ENCODE peak calls at places on chromosomes 2 and 18, in ten cellular contexts. One of them, this sample, is unnamed.

GRCh38 chr2:46776687-46777327 is 138.8 kb downstream of the MCFD2 start:
- DNase-seq in colonic mucosa: peak
- DNase-seq in iris pigment epithelial cell: peak
- DNase-seq in activated naive CD8-positive, alpha-beta T cell treated with anti-CD3 and anti-CD28 coated beads, Interleukin-2, amount 10 ng/mL, durations not matched to agents 7 days and 5 days: peak
- DNase-seq in SK-MEL-5: peak
- DNase-seq in foreskin fibroblast: peak
- DNase-seq in posterior cingulate gyrus: no peak
- DNase-seq in activated T-cell treated with anti-CD3 and anti-CD28 coated beads for 4 hours: peak
- DNase-seq in NCI-H1417: peak
- DNase-seq in brain microvascular endothelial cell: peak
- DNase-seq in this sample: peak

GRCh38 chr2:64770781-64771334 is 117.1 kb upstream of the SERTAD2 start:
- DNase-seq in iris pigment epithelial cell: peak
- DNase-seq in NCI-H1417: no peak
- DNase-seq in SK-MEL-5: no peak
- DNase-seq in colonic mucosa: peak
- DNase-seq in activated naive CD8-positive, alpha-beta T cell treated with anti-CD3 and anti-CD28 coated beads, Interleukin-2, amount 10 ng/mL, durations not matched to agents 7 days and 5 days: no peak
- DNase-seq in activated T-cell treated with anti-CD3 and anti-CD28 coated beads for 4 hours: no peak
- DNase-seq in brain microvascular endothelial cell: peak
- DNase-seq in foreskin fibroblast: peak
- DNase-seq in posterior cingulate gyrus: peak
- DNase-seq in this sample: peak

GRCh38 chr18:48330016-48330991 is 78.9 kb downstream of the ZBTB7C start:
- DNase-seq in activated naive CD8-positive, alpha-beta T cell treated with anti-CD3 and anti-CD28 coated beads, Interleukin-2, amount 10 ng/mL, durations not matched to agents 7 days and 5 days: no peak
- DNase-seq in NCI-H1417: no peak
- DNase-seq in posterior cingulate gyrus: no peak
- DNase-seq in colonic mucosa: no peak
- DNase-seq in foreskin fibroblast: peak
- DNase-seq in iris pigment epithelial cell: peak
- DNase-seq in SK-MEL-5: no peak
- DNase-seq in activated T-cell treated with anti-CD3 and anti-CD28 coated beads for 4 hours: no peak
- DNase-seq in brain microvascular endothelial cell: peak
- DNase-seq in this sample: peak

GRCh38 chr2:120275617-120276400 is 23.2 kb downstream of the RALB start:
- DNase-seq in brain microvascular endothelial cell: no peak
- DNase-seq in foreskin fibroblast: no peak
- DNase-seq in SK-MEL-5: no peak
- DNase-seq in colonic mucosa: no peak
- DNase-seq in NCI-H1417: no peak
- DNase-seq in posterior cingulate gyrus: no peak
- DNase-seq in activated T-cell treated with anti-CD3 and anti-CD28 coated beads for 4 hours: no peak
- DNase-seq in activated naive CD8-positive, alpha-beta T cell treated with anti-CD3 and anti-CD28 coated beads, Interleukin-2, amount 10 ng/mL, durations not matched to agents 7 days and 5 days: no peak
- DNase-seq in iris pigment epithelial cell: no peak
- DNase-seq in this sample: no peak

GRCh38 chr2:45892757-45893156 is 241.3 kb downstream of the PRKCE start:
- DNase-seq in posterior cingulate gyrus: no peak
- DNase-seq in iris pigment epithelial cell: peak
- DNase-seq in foreskin fibroblast: no peak
- DNase-seq in activated naive CD8-positive, alpha-beta T cell treated with anti-CD3 and anti-CD28 coated beads, Interleukin-2, amount 10 ng/mL, durations not matched to agents 7 days and 5 days: no peak
- DNase-seq in SK-MEL-5: no peak
- DNase-seq in colonic mucosa: no peak
- DNase-seq in NCI-H1417: peak
- DNase-seq in activated T-cell treated with anti-CD3 and anti-CD28 coated beads for 4 hours: no peak
- DNase-seq in brain microvascular endothelial cell: no peak
- DNase-seq in this sample: peak

GRCh38 chr2:86679036-86679435 is 41.1 kb upstream of the RMND5A start:
- DNase-seq in brain microvascular endothelial cell: no peak
- DNase-seq in posterior cingulate gyrus: no peak
- DNase-seq in activated T-cell treated with anti-CD3 and anti-CD28 coated beads for 4 hours: no peak
- DNase-seq in iris pigment epithelial cell: no peak
- DNase-seq in activated naive CD8-positive, alpha-beta T cell treated with anti-CD3 and anti-CD28 coated beads, Interleukin-2, amount 10 ng/mL, durations not matched to agents 7 days and 5 days: no peak
- DNase-seq in foreskin fibroblast: no peak
- DNase-seq in colonic mucosa: no peak
- DNase-seq in NCI-H1417: no peak
- DNase-seq in SK-MEL-5: no peak
- DNase-seq in this sample: no peak

GRCh38 chr18:74819433-74820059 is 221.9 kb downstream of the ZNF407 start:
- DNase-seq in NCI-H1417: no peak
- DNase-seq in SK-MEL-5: peak
- DNase-seq in posterior cingulate gyrus: no peak
- DNase-seq in activated T-cell treated with anti-CD3 and anti-CD28 coated beads for 4 hours: no peak
- DNase-seq in brain microvascular endothelial cell: no peak
- DNase-seq in colonic mucosa: no peak
- DNase-seq in activated naive CD8-positive, alpha-beta T cell treated with anti-CD3 and anti-CD28 coated beads, Interleukin-2, amount 10 ng/mL, durations not matched to agents 7 days and 5 days: no peak
- DNase-seq in foreskin fibroblast: no peak
- DNase-seq in iris pigment epithelial cell: no peak
- DNase-seq in this sample: no peak

GRCh38 chr2:239940861-239941570 is 84.1 kb downstream of the NDUFA10 start:
- DNase-seq in iris pigment epithelial cell: no peak
- DNase-seq in posterior cingulate gyrus: peak
- DNase-seq in colonic mucosa: no peak
- DNase-seq in activated T-cell treated with anti-CD3 and anti-CD28 coated beads for 4 hours: no peak
- DNase-seq in NCI-H1417: no peak
- DNase-seq in SK-MEL-5: no peak
- DNase-seq in foreskin fibroblast: no peak
- DNase-seq in brain microvascular endothelial cell: no peak
- DNase-seq in activated naive CD8-positive, alpha-beta T cell treated with anti-CD3 and anti-CD28 coated beads, Interleukin-2, amount 10 ng/mL, durations not matched to agents 7 days and 5 days: peak
- DNase-seq in this sample: no peak

GRCh38 chr2:23287250-23287704 is 97.7 kb upstream of the KLHL29 start:
- DNase-seq in colonic mucosa: no peak
- DNase-seq in foreskin fibroblast: no peak
- DNase-seq in NCI-H1417: no peak
- DNase-seq in activated naive CD8-positive, alpha-beta T cell treated with anti-CD3 and anti-CD28 coated beads, Interleukin-2, amount 10 ng/mL, durations not matched to agents 7 days and 5 days: no peak
- DNase-seq in posterior cingulate gyrus: no peak
- DNase-seq in iris pigment epithelial cell: peak
- DNase-seq in SK-MEL-5: no peak
- DNase-seq in activated T-cell treated with anti-CD3 and anti-CD28 coated beads for 4 hours: no peak
- DNase-seq in brain microvascular endothelial cell: peak
- DNase-seq in this sample: peak

GRCh38 chr18:35139517-35139916 is 98.3 kb downstream of the MAPRE2 start:
- DNase-seq in brain microvascular endothelial cell: no peak
- DNase-seq in colonic mucosa: no peak
- DNase-seq in posterior cingulate gyrus: no peak
- DNase-seq in SK-MEL-5: no peak
- DNase-seq in NCI-H1417: no peak
- DNase-seq in iris pigment epithelial cell: no peak
- DNase-seq in activated T-cell treated with anti-CD3 and anti-CD28 coated beads for 4 hours: no peak
- DNase-seq in foreskin fibroblast: no peak
- DNase-seq in activated naive CD8-positive, alpha-beta T cell treated with anti-CD3 and anti-CD28 coated beads, Interleukin-2, amount 10 ng/mL, durations not matched to agents 7 days and 5 days: no peak
- DNase-seq in this sample: no peak

GRCh38 chr18:46067431-46068007 is 4.5 kb downstream of the PSTPIP2 start:
- DNase-seq in colonic mucosa: no peak
- DNase-seq in posterior cingulate gyrus: no peak
- DNase-seq in SK-MEL-5: no peak
- DNase-seq in foreskin fibroblast: no peak
- DNase-seq in activated naive CD8-positive, alpha-beta T cell treated with anti-CD3 and anti-CD28 coated beads, Interleukin-2, amount 10 ng/mL, durations not matched to agents 7 days and 5 days: no peak
- DNase-seq in brain microvascular endothelial cell: no peak
- DNase-seq in activated T-cell treated with anti-CD3 and anti-CD28 coated beads for 4 hours: no peak
- DNase-seq in NCI-H1417: no peak
- DNase-seq in iris pigment epithelial cell: peak
- DNase-seq in this sample: peak

GRCh38 chr2:107235491-107236254 is 349.7 kb upstream of the ST6GAL2 start:
- DNase-seq in NCI-H1417: no peak
- DNase-seq in brain microvascular endothelial cell: no peak
- DNase-seq in foreskin fibroblast: no peak
- DNase-seq in colonic mucosa: no peak
- DNase-seq in iris pigment epithelial cell: no peak
- DNase-seq in SK-MEL-5: no peak
- DNase-seq in activated T-cell treated with anti-CD3 and anti-CD28 coated beads for 4 hours: no peak
- DNase-seq in posterior cingulate gyrus: no peak
- DNase-seq in activated naive CD8-positive, alpha-beta T cell treated with anti-CD3 and anti-CD28 coated beads, Interleukin-2, amount 10 ng/mL, durations not matched to agents 7 days and 5 days: no peak
- DNase-seq in this sample: no peak

GRCh38 chr18:55003695-55004094 is 44.4 kb upstream of the CCDC68 start:
- DNase-seq in foreskin fibroblast: peak
- DNase-seq in SK-MEL-5: no peak
- DNase-seq in brain microvascular endothelial cell: no peak
- DNase-seq in posterior cingulate gyrus: no peak
- DNase-seq in iris pigment epithelial cell: no peak
- DNase-seq in NCI-H1417: no peak
- DNase-seq in colonic mucosa: no peak
- DNase-seq in activated T-cell treated with anti-CD3 and anti-CD28 coated beads for 4 hours: no peak
- DNase-seq in activated naive CD8-positive, alpha-beta T cell treated with anti-CD3 and anti-CD28 coated beads, Interleukin-2, amount 10 ng/mL, durations not matched to agents 7 days and 5 days: no peak
- DNase-seq in this sample: no peak

GRCh38 chr2:37324536-37324785 is 172 bp downstream of the PRKD3 start:
- DNase-seq in iris pigment epithelial cell: peak
- DNase-seq in NCI-H1417: no peak
- DNase-seq in activated naive CD8-positive, alpha-beta T cell treated with anti-CD3 and anti-CD28 coated beads, Interleukin-2, amount 10 ng/mL, durations not matched to agents 7 days and 5 days: no peak
- DNase-seq in SK-MEL-5: peak
- DNase-seq in activated T-cell treated with anti-CD3 and anti-CD28 coated beads for 4 hours: no peak
- DNase-seq in posterior cingulate gyrus: peak
- DNase-seq in brain microvascular endothelial cell: peak
- DNase-seq in foreskin fibroblast: no peak
- DNase-seq in colonic mucosa: no peak
- DNase-seq in this sample: peak

GRCh38 chr2:1222062-1222461 is 191.2 kb upstream of the TPO start:
- DNase-seq in colonic mucosa: no peak
- DNase-seq in brain microvascular endothelial cell: no peak
- DNase-seq in posterior cingulate gyrus: no peak
- DNase-seq in NCI-H1417: no peak
- DNase-seq in activated T-cell treated with anti-CD3 and anti-CD28 coated beads for 4 hours: no peak
- DNase-seq in SK-MEL-5: no peak
- DNase-seq in iris pigment epithelial cell: no peak
- DNase-seq in activated naive CD8-positive, alpha-beta T cell treated with anti-CD3 and anti-CD28 coated beads, Interleukin-2, amount 10 ng/mL, durations not matched to agents 7 days and 5 days: no peak
- DNase-seq in foreskin fibroblast: no peak
- DNase-seq in this sample: no peak

This sample was measured in cardiac fibroblast.